ENCODE peak calls at places on chromosomes 11 and 22, in nine cellular contexts. U is mammary epithelial cell, Q is heart left ventricle, T is transverse colon, B is RWPE1, J is hepatocyte, K is HFFc6, P is nephron progenitor cell, D is cardiac fibroblast. R is an unnamed sample.

GRCh38 chr11:1041936-1042608 is 5.6 kb upstream of the MUC6 start:
- DNase-seq in U (no peak), Q (peak; percentile 18), T (peak; percentile 53), B (no peak), J (peak; percentile 68), K (no peak), P (no peak), D (no peak), R (peak; percentile 33)

GRCh38 chr11:120209750-120210650 is 832 bp upstream of the OAF start:
- DNase-seq in U (no peak), Q (no peak), T (no peak), B (no peak), J (no peak), K (no peak), P (no peak), D (no peak), R (no peak)

GRCh38 chr11:10261821-10262220 is 32.2 kb downstream of the SBF2 start:
- DNase-seq in U (no peak), Q (no peak), T (no peak), B (peak; percentile 8), J (no peak), K (no peak), P (no peak), D (peak; percentile 36), R (no peak)

GRCh38 chr11:29300441-29300840 is 716.4 kb downstream of the KCNA4 start:
- DNase-seq in U (peak; percentile 67), Q (no peak), T (no peak), B (peak; percentile 16), J (no peak), K (peak; percentile 66), P (no peak), D (peak; percentile 95), R (no peak)

GRCh38 chr11:129938764-129939163 is 43.4 kb upstream of the NFRKB start:
- DNase-seq in U (no peak), Q (no peak), T (no peak), B (no peak), J (no peak), K (no peak), P (no peak), D (no peak), R (no peak)

GRCh38 chr22:47237890-47238480 is 475.5 kb downstream of the TBC1D22A start:
- DNase-seq in U (no peak), Q (no peak), T (no peak), B (no peak), J (no peak), K (no peak), P (no peak), D (no peak), R (no peak)

GRCh38 chr11:86674965-86675364 is 2.5 kb upstream of the ME3 start:
- DNase-seq in U (no peak), Q (no peak), T (no peak), B (no peak), J (no peak), K (no peak), P (no peak), D (no peak), R (no peak)

GRCh38 chr11:130006929-130007328 is 4.3 kb upstream of the PRDM10 start:
- DNase-seq in U (no peak), Q (no peak), T (no peak), B (no peak), J (no peak), K (no peak), P (no peak), D (no peak), R (no peak)

GRCh38 chr11:10818594-10818993 is 9.9 kb upstream of the EIF4G2 start:
- DNase-seq in U (peak; percentile 55), Q (no peak), T (no peak), B (no peak), J (peak; percentile 41), K (peak; percentile 85), P (no peak), D (peak; percentile 50), R (no peak)

GRCh38 chr11:120120805-120121335 is 17.0 kb downstream of the TRIM29 start:
- DNase-seq in U (no peak), Q (no peak), T (no peak), B (no peak), J (no peak), K (no peak), P (no peak), D (no peak), R (no peak)

GRCh38 chr22:38870312-38870741 is 1.7 kb downstream of the CBX6 start:
- DNase-seq in U (peak; percentile 48), Q (peak; percentile 94), T (peak; percentile 93), B (peak; percentile 59), J (peak; percentile 94), K (peak; percentile 73), P (peak; percentile 94), D (peak; percentile 86), R (peak; percentile 78)

GRCh38 chr11:66068154-66068821 is 1.8 kb upstream of the PACS1 start:
- DNase-seq in U (peak; percentile 39), Q (peak; percentile 83), T (peak; percentile 78), B (peak; percentile 62), J (peak; percentile 86), K (peak; percentile 52), P (peak; percentile 88), D (peak; percentile 79), R (peak; percentile 70)

GRCh38 chr11:118314985-118315384 is 10.5 kb downstream of the CD3E start:
- DNase-seq in U (no peak), Q (no peak), T (no peak), B (no peak), J (no peak), K (no peak), P (no peak), D (no peak), R (no peak)

GRCh38 chr11:1302041-1302460 is 7.4 kb downstream of the TOLLIP start:
- DNase-seq in U (no peak), Q (no peak), T (no peak), B (no peak), J (no peak), K (no peak), P (no peak), D (no peak), R (no peak)

GRCh38 chr22:26066534-26066933 is 102.7 kb upstream of the SEZ6L start:
- DNase-seq in U (no peak), Q (no peak), T (no peak), B (no peak), J (peak; percentile 17), K (no peak), P (peak; percentile 37), D (no peak), R (no peak)

DNA sequence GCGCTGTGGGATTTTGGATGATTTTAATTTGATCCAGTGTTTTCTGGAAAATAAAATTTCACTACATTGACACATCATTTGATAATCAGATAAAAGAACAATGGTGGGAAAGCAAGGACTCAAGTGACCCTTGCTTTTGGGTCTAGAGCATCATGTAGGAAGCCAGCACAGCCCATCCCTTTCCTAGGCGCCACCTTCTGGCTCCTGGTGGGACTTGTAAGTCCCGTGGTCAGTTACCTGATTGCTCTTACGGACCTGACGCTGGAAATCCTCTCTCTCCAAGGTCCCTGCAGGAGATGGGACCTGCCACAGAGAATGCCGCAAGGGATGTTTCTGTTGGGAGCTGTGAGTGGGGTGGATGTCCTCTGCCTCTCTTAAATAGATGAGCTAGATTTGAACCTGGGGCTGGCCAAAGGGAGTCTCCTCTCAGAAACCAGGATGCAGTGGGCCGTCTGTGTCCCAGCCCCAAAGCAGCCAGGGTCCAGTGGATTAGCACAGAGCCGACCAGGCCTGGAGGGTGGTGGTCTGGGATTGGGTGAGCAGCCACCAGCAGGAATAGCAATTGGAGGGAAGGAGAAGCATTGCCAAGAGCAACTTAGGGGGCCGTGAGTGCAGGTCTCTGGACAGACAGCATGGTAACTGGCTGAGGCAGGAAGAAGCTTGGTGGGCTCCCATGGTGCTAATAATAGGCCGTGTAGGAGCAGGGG is 21.7 kb downstream of the TIMP3 start:
- DNase-seq in U (no peak), Q (no peak), T (peak; percentile 45), B (no peak), J (peak; percentile 76), K (no peak), P (peak; percentile 54), D (peak; percentile 56), R (peak; percentile 40)
- TF ChIP-seq CTCF in U (peak; percentile 44), Q (peak; percentile 46), T (peak; percentile 34), B (no peak), J (peak; percentile 47), K (peak; percentile 70), P (peak; percentile 54), D (peak; percentile 55), R (peak; percentile 41)

DNA sequence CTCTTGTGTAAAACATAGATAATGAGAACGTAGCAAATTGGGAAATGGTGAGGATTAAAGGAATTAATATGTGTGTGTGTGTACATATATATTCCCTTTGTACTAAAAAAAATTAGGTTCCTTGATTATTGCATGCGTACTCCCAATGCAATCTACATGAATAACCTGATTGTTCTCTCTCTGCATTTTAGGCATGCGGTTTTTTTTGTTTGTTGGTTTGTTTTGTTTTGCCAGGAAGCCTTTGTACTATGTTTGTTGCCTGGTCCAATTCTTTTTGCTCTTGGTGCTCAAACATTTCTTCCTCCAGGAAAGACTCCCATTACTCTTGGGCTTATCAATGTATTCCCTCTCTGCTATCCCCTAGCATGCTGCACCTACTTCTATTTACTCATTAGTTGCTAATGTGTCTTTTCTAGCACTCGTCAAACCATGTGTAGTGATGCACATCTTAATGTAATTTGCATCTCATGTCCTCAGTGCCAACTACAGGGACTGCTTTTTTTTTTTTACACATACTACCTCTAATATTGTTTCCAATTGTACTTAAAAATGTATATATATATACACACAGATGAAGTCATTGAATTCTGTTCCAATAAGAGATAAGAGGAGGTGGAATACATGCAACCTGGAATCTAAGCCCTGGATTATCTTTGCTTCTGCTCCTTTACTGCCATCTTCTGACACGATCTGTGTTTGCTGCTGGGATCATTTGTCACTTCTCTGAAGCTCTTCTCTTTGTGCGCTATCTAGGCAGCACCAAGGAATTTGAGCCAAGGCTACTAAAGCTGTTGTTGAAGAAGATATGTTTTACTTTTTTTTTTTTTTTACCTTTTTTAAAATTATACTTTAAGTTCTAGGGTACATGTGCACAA is 197.2 kb upstream of the ANO3 start:
- DNase-seq in U (peak; percentile 32), Q (no peak), T (no peak), B (peak; percentile 5), J (peak; percentile 25), K (no peak), P (peak; percentile 9), D (peak; percentile 54), R (peak; percentile 11)
- TF ChIP-seq CTCF in U (peak; percentile 35), Q (peak; percentile 47), T (no peak), B (peak; percentile 25), J (peak; percentile 49), K (peak; percentile 34), P (peak; percentile 43), D (peak; percentile 35), R (peak; percentile 8)

DNA sequence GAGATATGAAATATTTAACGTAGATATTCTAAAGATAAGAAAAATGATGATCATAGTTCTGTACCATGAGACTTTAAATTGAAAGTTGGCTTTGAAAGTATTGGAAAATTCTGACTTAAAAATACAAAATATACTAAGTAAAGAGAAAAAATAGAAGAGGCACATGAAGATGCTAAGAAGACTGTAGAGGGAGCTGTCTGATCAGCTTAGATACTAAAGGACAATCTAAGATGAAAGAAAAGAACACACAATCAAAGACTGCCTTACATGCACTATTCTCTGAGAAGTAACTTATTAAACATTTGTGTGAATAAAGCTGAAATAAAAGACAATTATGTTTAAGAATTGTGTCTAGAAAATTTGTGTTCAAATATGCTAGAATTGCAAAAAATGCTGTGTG is 55.1 kb downstream of the RBMXL2 start:
- DNase-seq in U (peak; percentile 6), Q (no peak), T (no peak), B (no peak), J (peak; percentile 42), K (peak; percentile 1), P (no peak), D (peak; percentile 54), R (peak; percentile 16)
- TF ChIP-seq CTCF in U (peak; percentile 51), Q (peak; percentile 41), T (no peak), B (no peak), J (peak; percentile 70), K (peak; percentile 33), P (peak; percentile 44), D (peak; percentile 30), R (peak; percentile 31)

GRCh38 chr11:95507794-95508193 is 276.8 kb upstream of the SESN3 start:
- DNase-seq in U (no peak), Q (no peak), T (no peak), B (no peak), J (no peak), K (no peak), P (no peak), D (peak; percentile 11), R (no peak)
- TF ChIP-seq CTCF in U (peak; percentile 6), Q (no peak), T (no peak), B (no peak), J (no peak), K (no peak), P (no peak), D (no peak), R (peak; percentile 10)

R was measured in MCF 10A.